ENCODE peak calls at places on chromosome 1, in four cellular contexts. X, E, K and H are unnamed samples.
A peak's percentile ranks its signal among the peaks of the same experiment; 100 is the strongest.

GRCh38 chr1:243903904-243904303 is 53.9 kb upstream of the AKT3 start:
- DNase-seq in X (no peak), E (no peak), K (peak; percentile 44), H (peak; percentile 44)

GRCh38 chr1:62209931-62210595 is 15.4 kb downstream of the L1TD1 start:
- DNase-seq in X (no peak), E (no peak), K (no peak), H (no peak)

GRCh38 chr1:192401832-192402231 is 85.0 kb downstream of the RGS21 start:
- DNase-seq in X (peak; percentile 12), E (no peak), K (peak; percentile 46), H (peak; percentile 9)

GRCh38 chr1:244276646-244277045 is 175.1 kb downstream of the ADSS2 start:
- DNase-seq in X (no peak), E (no peak), K (no peak), H (no peak)

GRCh38 chr1:62117416-62117815 is 77.2 kb upstream of the L1TD1 start:
- DNase-seq in X (no peak), E (no peak), K (no peak), H (no peak)

GRCh38 chr1:94883688-94884087 is 43.2 kb downstream of the CNN3 start:
- DNase-seq in X (peak; percentile 49), E (no peak), K (peak; percentile 66), H (peak; percentile 66)

GRCh38 chr1:72282690-72283203 is 408 bp upstream of the NEGR1 start:
- DNase-seq in X (peak; percentile 92), E (peak; percentile 89), K (peak; percentile 89), H (peak; percentile 96)

GRCh38 chr1:221437924-221438323 is 304.0 kb downstream of the DUSP10 start:
- DNase-seq in X (peak; percentile 94), E (no peak), K (peak; percentile 90), H (peak; percentile 82)

GRCh38 chr1:232686346-232686745 is 56.4 kb upstream of the SIPA1L2 start:
- DNase-seq in X (no peak), E (no peak), K (peak; percentile 25), H (no peak)

GRCh38 chr1:185533596-185533995 is 200.6 kb upstream of the HMCN1 start:
- DNase-seq in X (no peak), E (peak; percentile 38), K (peak; percentile 11), H (no peak)

GRCh38 chr1:16318544-16318943 is 33.7 kb downstream of the FBXO42 start:
- DNase-seq in X (no peak), E (peak; percentile 9), K (no peak), H (peak; percentile 8)

GRCh38 chr1:218658899-218659298 is 313.8 kb downstream of the TGFB2 start:
- DNase-seq in X (peak; percentile 89), E (no peak), K (peak; percentile 87), H (peak; percentile 83)

GRCh38 chr1:180167721-180168467 is 13.2 kb downstream of the QSOX1 start:
- DNase-seq in X (no peak), E (peak; percentile 26), K (peak; percentile 22), H (peak; percentile 18)

GRCh38 chr1:112268408-112268807 is 127.6 kb upstream of the CTTNBP2NL start:
- DNase-seq in X (peak; percentile 12), E (no peak), K (peak; percentile 1), H (peak; percentile 54)

GRCh38 chr1:57474097-57474750 is 50.4 kb upstream of the DAB1 start:
- DNase-seq in X (no peak), E (no peak), K (peak; percentile 68), H (peak; percentile 23)

GRCh38 chr1:21922103-21923014 is 14.8 kb downstream of the HSPG2 start:
- DNase-seq in X (no peak), E (no peak), K (no peak), H (no peak)

GRCh38 chr1:56374026-56374974 is 205.1 kb downstream of the PLPP3 start:
- DNase-seq in X (no peak), E (no peak), K (peak; percentile 45), H (peak; percentile 7)

GRCh38 chr1:18949689-18950414 is 6.6 kb downstream of the IFFO2 start:
- DNase-seq in X (no peak), E (peak; percentile 35), K (peak; percentile 55), H (peak; percentile 65)

GRCh38 chr1:202320081-202320405 is 21.7 kb downstream of the UBE2T start:
- DNase-seq in X (no peak), E (no peak), K (no peak), H (no peak)

GRCh38 chr1:112743174-112744018 is 28.3 kb upstream of the PPM1J start:
- DNase-seq in X (peak; percentile 18), E (no peak), K (peak; percentile 19), H (no peak)

GRCh38 chr1:47396671-47397196 is 19.4 kb upstream of the FOXE3 start:
- DNase-seq in X (no peak), E (no peak), K (no peak), H (no peak)

GRCh38 chr1:47393141-47393540 is 22.9 kb upstream of the FOXE3 start:
- DNase-seq in X (no peak), E (no peak), K (peak; percentile 56), H (no peak)

GRCh38 chr1:47399841-47400144 is 16.3 kb upstream of the FOXE3 start:
- DNase-seq in X (no peak), E (no peak), K (no peak), H (no peak)

GRCh38 chr1:47399138-47399840 is 16.8 kb upstream of the FOXE3 start:
- DNase-seq in X (no peak), E (no peak), K (no peak), H (no peak)

DNA sequence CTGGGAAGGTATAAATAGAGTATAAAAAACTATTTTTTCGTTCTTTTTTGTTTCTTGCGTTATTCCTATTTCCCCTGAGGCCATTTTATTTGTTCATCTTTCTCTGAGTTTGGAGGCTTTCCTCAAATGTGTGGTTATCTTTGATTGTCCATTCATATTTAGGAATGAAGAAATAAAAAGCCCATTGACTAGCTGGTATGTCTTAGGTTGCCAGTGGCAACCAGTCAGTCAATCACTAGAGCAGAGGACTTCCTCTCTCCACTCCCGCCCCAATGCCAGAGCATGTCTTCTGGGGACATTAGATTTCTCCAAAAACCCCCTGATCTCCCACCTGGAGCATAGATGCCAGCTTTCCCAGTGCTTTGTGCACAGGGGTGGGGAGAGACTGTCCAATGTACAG is 20.7 kb upstream of the FOXE3 start:
- DNase-seq in X (no peak), E (no peak), K (no peak), H (no peak)
- H3K4me3 ChIP-seq in X (no peak overlapping the region), E (no peak overlapping the region), K (no peak overlapping the region), H (no peak overlapping the region)

GRCh38 chr1:4931486-4931885 is 277.1 kb downstream of the AJAP1 start:
- DNase-seq in X (peak; percentile 54), E (no peak), K (no peak), H (no peak)

GRCh38 chr1:4932666-4933065 is 278.3 kb downstream of the AJAP1 start:
- DNase-seq in X (no peak), E (no peak), K (no peak), H (no peak)

GRCh38 chr1:4937876-4938534 is 283.6 kb downstream of the AJAP1 start:
- DNase-seq in X (no peak), E (no peak), K (no peak), H (no peak)

GRCh38 chr1:4935807-4936206 is 281.4 kb downstream of the AJAP1 start:
- DNase-seq in X (no peak), E (no peak), K (no peak), H (no peak)

GRCh38 chr1:4933232-4933631 is 278.8 kb downstream of the AJAP1 start:
- DNase-seq in X (no peak), E (no peak), K (no peak), H (no peak)
- H3K4me3 ChIP-seq in X (no peak overlapping the region), E (no peak overlapping the region), K (no peak overlapping the region), H (no peak overlapping the region)

GRCh38 chr1:6986281-6986680 is 201.0 kb downstream of the CAMTA1 start:
- DNase-seq in X (no peak), E (no peak), K (no peak), H (no peak)

GRCh38 chr1:6984533-6984932 is 199.3 kb downstream of the CAMTA1 start:
- DNase-seq in X (no peak), E (no peak), K (no peak), H (no peak)

GRCh38 chr1:6987940-6988339 is 202.7 kb downstream of the CAMTA1 start:
- DNase-seq in X (no peak), E (no peak), K (no peak), H (no peak)

GRCh38 chr1:6984996-6985395 is 199.7 kb downstream of the CAMTA1 start:
- DNase-seq in X (no peak), E (no peak), K (no peak), H (no peak)

GRCh38 chr1:6985528-6986276 is 200.4 kb downstream of the CAMTA1 start:
- DNase-seq in X (no peak), E (no peak), K (no peak), H (no peak)
- H3K4me3 ChIP-seq in X (no peak overlapping the region), E (no peak overlapping the region), K (no peak overlapping the region), H (no peak overlapping the region)

GRCh38 chr1:89274431-89274857 is 1.8 kb upstream of the GBP5 start:
- DNase-seq in X (no peak), E (peak; percentile 70), K (peak; percentile 8), H (peak; percentile 89)

GRCh38 chr1:89271616-89272015 is 1.0 kb downstream of the GBP5 start:
- DNase-seq in X (no peak), E (peak; percentile 42), K (peak; percentile 3), H (peak; percentile 71)

GRCh38 chr1:89273324-89273778 is 691 bp upstream of the GBP5 start:
- DNase-seq in X (no peak), E (no peak), K (no peak), H (no peak)

DNA sequence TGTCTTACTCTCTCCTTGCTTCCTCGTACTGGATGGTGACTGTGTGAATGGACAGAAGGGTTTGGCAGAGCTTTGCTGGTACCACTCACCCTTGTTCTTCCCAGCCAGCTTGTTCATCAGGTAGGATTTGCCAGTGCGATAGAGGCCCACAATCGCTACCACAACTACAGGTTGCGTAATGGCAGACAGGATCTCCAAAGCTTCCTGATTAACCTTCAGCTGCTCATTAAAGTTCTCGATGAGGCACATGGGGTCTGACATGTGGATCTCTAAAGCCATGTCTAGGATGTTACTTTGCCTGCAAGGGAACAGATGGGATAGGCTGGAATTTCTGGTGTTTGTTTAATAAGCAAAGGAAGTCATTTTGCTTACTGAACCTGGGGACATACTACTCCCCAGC is 3.4 kb downstream of the GBP5 start:
- DNase-seq in X (no peak), E (peak; percentile 82), K (no peak), H (no peak)
- H3K4me3 ChIP-seq in X (no peak overlapping the region), E (no peak overlapping the region), K (no peak overlapping the region), H (no peak overlapping the region)

GRCh38 chr1:240571782-240572181 is 40.2 kb downstream of the GREM2 start:
- DNase-seq in X (no peak), E (no peak), K (no peak), H (no peak)

GRCh38 chr1:240577095-240577494 is 34.9 kb downstream of the GREM2 start:
- DNase-seq in X (no peak), E (no peak), K (no peak), H (no peak)

GRCh38 chr1:240572328-240572727 is 39.6 kb downstream of the GREM2 start:
- DNase-seq in X (no peak), E (no peak), K (no peak), H (no peak)

GRCh38 chr1:240579511-240579910 is 32.4 kb downstream of the GREM2 start:
- DNase-seq in X (no peak), E (no peak), K (no peak), H (no peak)

GRCh38 chr1:240575976-240576666 is 35.8 kb downstream of the GREM2 start:
- DNase-seq in X (peak; percentile 31), E (peak; percentile 47), K (peak; percentile 60), H (peak; percentile 50)
- H3K4me3 ChIP-seq in X (peak overlapping the region; percentile 28), E (no peak overlapping the region), K (peak overlapping the region; percentile 40), H (peak overlapping the region; percentile 20)

GRCh38 chr1:240635466-240636256 is 23.7 kb upstream of the GREM2 start:
- DNase-seq in X (no peak), E (no peak), K (no peak), H (no peak)
- H3K4me3 ChIP-seq in X (no peak overlapping the region), E (no peak overlapping the region), K (no peak overlapping the region), H (no peak overlapping the region)

GRCh38 chr1:6285356-6285755 is 24.5 kb upstream of the GPR153 start:
- DNase-seq in X (no peak), E (no peak), K (no peak), H (no peak)
- H3K4me3 ChIP-seq in X (no peak overlapping the region), E (no peak overlapping the region), K (no peak overlapping the region), H (no peak overlapping the region)